ENCODE peak calls at places on chromosomes 3 and 15, in five cellular contexts. S is H9, H is neuronal stem cell, L is mesendoderm, M is IMR-90. O is an unnamed sample.
A peak's percentile ranks its signal among the peaks of the same experiment; 100 is the strongest.

GRCh38 chr3:55467099-55467498 is 20.0 kb downstream of the WNT5A start:
- DNase-seq in S (no peak), H (no peak), L (no peak), M (peak; percentile 76), O (peak; percentile 67)

GRCh38 chr3:177427540-177427939 is 230.3 kb upstream of the TBL1XR1 start:
- DNase-seq in S (no peak), H (no peak), L (no peak), M (peak; percentile 74), O (peak; percentile 28)

GRCh38 chr3:127899769-127900168 is 15.3 kb upstream of the KBTBD12 start:
- DNase-seq in S (no peak), H (no peak), L (no peak), M (no peak), O (no peak)

GRCh38 chr15:67821784-67822451 is 3.4 kb upstream of the SKOR1 start:
- DNase-seq in S (no peak), H (no peak), L (no peak), M (no peak), O (no peak)

GRCh38 chr3:129504471-129505100 is 23.9 kb upstream of the RHO start:
- DNase-seq in S (no peak), H (no peak), L (no peak), M (no peak), O (no peak)

GRCh38 chr3:178078933-178079332 is 457.3 kb upstream of the KCNMB2 start:
- DNase-seq in S (no peak), H (no peak), L (no peak), M (peak; percentile 49), O (no peak)

GRCh38 chr3:47583320-47584075 is 4.8 kb upstream of the CSPG5 start:
- DNase-seq in S (peak; percentile 37), H (no peak), L (no peak), M (peak; percentile 19), O (peak; percentile 12)

GRCh38 chr3:32009957-32010356 is 28.4 kb downstream of the ZNF860 start:
- DNase-seq in S (no peak), H (no peak), L (no peak), M (no peak), O (no peak)

GRCh38 chr3:160474416-160474838 is 24.8 kb upstream of the TRIM59 start:
- DNase-seq in S (no peak), H (no peak), L (no peak), M (peak; percentile 63), O (no peak)

GRCh38 chr3:185701891-185702563 is 115.9 kb downstream of the SENP2 start:
- DNase-seq in S (no peak), H (no peak), L (peak; percentile 19), M (no peak), O (no peak)

GRCh38 chr3:148739720-148740119 is 42.0 kb downstream of the AGTR1 start:
- DNase-seq in S (no peak), H (no peak), L (no peak), M (no peak), O (no peak)

GRCh38 chr3:458614-459375 is 262.2 kb downstream of the CHL1 start:
- DNase-seq in S (no peak), H (no peak), L (no peak), M (no peak), O (no peak)

GRCh38 chr3:123791417-123791816 is 92.7 kb downstream of the MYLK start:
- DNase-seq in S (no peak), H (no peak), L (no peak), M (peak; percentile 93), O (peak; percentile 79)

GRCh38 chr3:195102609-195103467 is 168.1 kb downstream of the XXYLT1 start:
- DNase-seq in S (no peak), H (no peak), L (peak; percentile 64), M (peak; percentile 98), O (peak; percentile 97)

GRCh38 chr15:29601811-29602210 is 220.5 kb downstream of the TJP1 start:
- DNase-seq in S (no peak), H (no peak), L (no peak), M (no peak), O (no peak)

GRCh38 chr3:107772016-107772415 is 249.3 kb downstream of the BBX start:
- DNase-seq in S (no peak), H (no peak), L (no peak), M (no peak), O (no peak)

GRCh38 chr3:13841141-13841540 is 38.7 kb downstream of the WNT7A start:
- DNase-seq in S (no peak), H (no peak), L (no peak), M (no peak), O (no peak)

GRCh38 chr3:22887664-22888291 is 315.3 kb upstream of the UBE2E2 start:
- DNase-seq in S (no peak), H (no peak), L (peak; percentile 56), M (peak; percentile 21), O (peak; percentile 44)

GRCh38 chr15:36808401-36809160 is 229.2 kb downstream of the CDIN1 start:
- DNase-seq in S (no peak), H (no peak), L (no peak), M (peak; percentile 25), O (no peak)

GRCh38 chr3:75863878-75864277 is 78.5 kb upstream of the ZNF717 start:
- DNase-seq in S (no peak), H (no peak), L (no peak), M (no peak), O (no peak)

GRCh38 chr3:13536832-13537231 is 12.1 kb upstream of the FBLN2 start:
- DNase-seq in S (no peak), H (no peak), L (peak; percentile 44), M (no peak), O (no peak)

GRCh38 chr3:168285506-168285905 is 189.8 kb upstream of the GOLIM4 start:
- DNase-seq in S (no peak), H (no peak), L (no peak), M (no peak), O (no peak)

GRCh38 chr15:40939909-40940801 is 11.0 kb downstream of the DLL4 start:
- DNase-seq in S (no peak), H (no peak), L (no peak), M (no peak), O (no peak)

GRCh38 chr15:40941078-40941527 is 12.0 kb downstream of the DLL4 start:
- DNase-seq in S (no peak), H (no peak), L (no peak), M (no peak), O (no peak)

GRCh38 chr15:40942337-40942854 is 10.9 kb upstream of the CHAC1 start:
- DNase-seq in S (peak; percentile 21), H (no peak), L (peak; percentile 66), M (no peak), O (peak; percentile 54)

GRCh38 chr15:40942865-40943264 is 10.4 kb upstream of the CHAC1 start:
- DNase-seq in S (no peak), H (no peak), L (no peak), M (no peak), O (no peak)

DNA sequence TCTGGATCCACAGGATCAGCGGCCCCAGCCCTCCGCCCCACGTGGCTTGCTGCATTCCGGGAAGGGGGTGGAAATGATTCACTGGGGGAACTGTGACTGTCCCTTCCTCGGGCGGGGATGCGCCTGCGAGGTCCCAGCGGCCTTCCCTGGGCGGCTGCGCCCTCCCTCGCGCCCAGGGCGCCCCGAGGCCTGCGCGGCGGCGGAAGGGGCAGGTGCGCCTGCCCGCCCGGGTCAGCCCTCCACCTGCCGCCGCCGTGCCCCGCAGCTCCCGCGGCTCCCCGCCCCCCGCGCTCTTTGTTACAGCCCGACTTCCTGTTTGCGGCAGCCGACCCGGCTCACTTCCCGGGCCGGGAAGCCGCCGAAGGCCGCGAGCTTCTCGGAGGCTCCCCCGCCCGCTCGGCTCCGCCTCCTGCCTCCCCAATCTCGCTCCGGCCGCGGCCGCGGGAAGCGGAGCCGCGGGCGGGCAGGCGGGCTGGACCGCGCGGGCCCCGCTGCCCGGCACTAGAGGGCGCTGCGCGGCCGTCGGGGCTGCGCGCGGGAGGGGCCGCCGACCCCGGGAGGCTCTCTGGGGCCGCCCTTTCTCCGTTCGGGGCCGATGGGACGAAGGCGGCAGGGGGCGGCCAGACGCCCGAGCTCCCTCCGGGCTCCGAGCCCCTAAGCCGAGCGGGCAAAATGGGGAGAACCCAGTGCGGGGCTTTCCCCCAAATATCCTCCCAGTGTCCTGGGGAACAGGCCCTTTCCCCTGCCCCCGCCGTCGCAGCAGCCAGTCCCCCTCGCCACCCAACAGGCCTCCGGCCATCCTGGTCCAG is 11.5 kb upstream of the CHAC1 start:
- DNase-seq in S (peak; percentile 81), H (peak; percentile 82), L (peak; percentile 84), M (peak; percentile 73), O (peak; percentile 89)
- H2BK15ac ChIP-seq in S (no peak overlapping the region), H (peak overlapping the region; percentile 31), L (no peak overlapping the region), M (peak overlapping the region; percentile 97), O (peak overlapping the region; percentile 97)

GRCh38 chr3:134087046-134087974 is 57.6 kb upstream of the SLCO2A1 start:
- DNase-seq in S (no peak), H (no peak), L (no peak), M (peak; percentile 55), O (no peak)
- H2AK5ac ChIP-seq in S (no peak overlapping the region), H (no peak overlapping the region), L (no peak overlapping the region), M (peak overlapping the region; percentile 35), O (no peak overlapping the region)

DNA sequence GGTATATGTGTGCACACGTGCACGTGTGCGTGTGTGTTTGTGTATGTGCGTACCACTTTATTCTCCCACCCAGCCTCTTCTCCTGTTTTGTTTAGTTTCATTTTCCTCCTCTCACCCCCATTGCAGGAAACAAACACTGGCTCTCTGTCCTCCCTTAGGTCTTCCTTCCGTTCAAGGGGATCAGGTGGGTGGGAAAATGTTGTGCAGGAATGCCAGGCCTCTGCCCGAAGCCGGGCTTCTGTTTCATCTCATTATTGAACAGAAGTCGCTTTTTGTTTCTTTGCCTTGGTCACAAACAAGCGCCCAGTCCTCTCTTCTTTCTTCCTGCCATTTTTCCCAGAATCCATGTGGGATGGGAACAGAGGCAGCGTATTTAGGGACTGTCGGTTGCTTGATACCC is 69.6 kb downstream of the IGF1R start:
- DNase-seq in S (no peak), H (no peak), L (no peak), M (no peak), O (no peak)
- H2BK15ac ChIP-seq in S (no peak overlapping the region), H (no peak overlapping the region), L (no peak overlapping the region), M (no peak overlapping the region), O (no peak overlapping the region)

GRCh38 chr3:49134471-49135265 is 1.8 kb upstream of the LAMB2 start:
- DNase-seq in S (no peak), H (no peak), L (peak; percentile 37), M (no peak), O (no peak)
- H2AK5ac ChIP-seq in S (no peak overlapping the region), H (peak overlapping the region; percentile 92), L (no peak overlapping the region), M (peak overlapping the region; percentile 54), O (peak overlapping the region; percentile 49)

GRCh38 chr3:171353423-171353822 is 106.8 kb downstream of the TNIK start:
- DNase-seq in S (no peak), H (no peak), L (no peak), M (peak; percentile 38), O (no peak)

GRCh38 chr3:171350364-171350763 is 109.8 kb downstream of the TNIK start:
- DNase-seq in S (no peak), H (no peak), L (no peak), M (no peak), O (no peak)

GRCh38 chr3:171349392-171349791 is 110.8 kb downstream of the TNIK start:
- DNase-seq in S (no peak), H (no peak), L (peak; percentile 44), M (peak; percentile 18), O (peak; percentile 30)

GRCh38 chr3:171352387-171352935 is 107.7 kb downstream of the TNIK start:
- DNase-seq in S (no peak), H (no peak), L (no peak), M (no peak), O (no peak)

DNA sequence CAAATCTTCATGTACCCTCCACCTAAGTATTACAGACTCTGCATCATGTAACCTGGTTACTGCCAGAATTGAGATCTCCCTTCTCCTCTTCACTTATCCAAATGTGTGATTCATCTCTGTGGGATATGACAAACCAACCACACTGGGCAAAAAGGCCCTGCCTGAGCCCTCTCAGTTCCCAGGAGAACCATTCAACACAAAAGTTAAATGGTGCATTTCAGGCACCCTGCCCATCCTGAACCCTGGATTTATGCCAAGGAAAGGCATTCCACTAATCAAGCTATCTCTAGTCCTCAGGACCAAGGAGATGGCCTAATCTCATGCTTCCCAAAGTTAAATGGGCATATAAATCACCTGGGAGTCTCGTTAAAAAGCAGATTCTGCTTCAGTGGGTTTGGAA is 108.5 kb downstream of the TNIK start:
- DNase-seq in S (no peak), H (no peak), L (no peak), M (peak; percentile 92), O (peak; percentile 75)
- H2BK15ac ChIP-seq in S (no peak overlapping the region), H (no peak overlapping the region), L (no peak overlapping the region), M (no peak overlapping the region), O (no peak overlapping the region)